ENCODE peak calls at places on chromosomes 4 and X, in five cellular contexts. J is heart left ventricle, F is GM12892, W is uterus, B is tibial nerve. E is an unnamed sample.

GRCh38 chr4:140943486-140943885 is 187.3 kb upstream of the TBC1D9 start:
- DNase-seq in J (no peak), F (no peak), B (no peak), W (no peak), E (no peak)

GRCh38 chr4:122917731-122918130 is 4.7 kb downstream of the NUDT6 start:
- DNase-seq in W (no peak), F (no peak), J (no peak), B (no peak), E (no peak)

GRCh38 chrX:94400488-94400887 is 726.5 kb downstream of the FAM133A start:
- DNase-seq in W (no peak), J (no peak), B (no peak), F (no peak), E (no peak)

GRCh38 chrX:117645639-117646038 is 471.0 kb downstream of the KLHL13 start:
- DNase-seq in F (no peak), W (no peak), B (no peak), J (no peak), E (no peak)

GRCh38 chr4:57344296-57344695 is 234.1 kb upstream of the IGFBP7 start:
- DNase-seq in J (no peak), B (no peak), F (no peak), W (no peak), E (no peak)

GRCh38 chrX:137031517-137032377 is 2.0 kb downstream of the GPR101 start:
- DNase-seq in J (no peak), F (no peak), W (no peak), B (no peak), E (no peak)

GRCh38 chr4:107379054-107379869 is 340.8 kb downstream of the PAPSS1 start:
- DNase-seq in J (no peak), B (no peak), F (no peak), W (no peak), E (no peak)

GRCh38 chrX:121562616-121563015 is 515.2 kb downstream of the GLUD2 start:
- DNase-seq in W (no peak), F (no peak), B (no peak), J (no peak), E (no peak)

GRCh38 chr4:143381171-143382118 is 44.8 kb downstream of the GAB1 start:
- DNase-seq in B (peak; percentile 76), J (peak; percentile 85), W (peak; percentile 85), F (no peak), E (peak; percentile 11)

GRCh38 chr4:7052923-7053715 is 9.9 kb downstream of the TADA2B start:
- DNase-seq in J (no peak), W (no peak), B (no peak), F (no peak), E (no peak)

GRCh38 chr4:2074588-2074987 is 15.5 kb downstream of the NAT8L start:
- DNase-seq in F (no peak), J (peak; percentile 40), W (no peak), B (no peak), E (no peak)

GRCh38 chr4:182206916-182207315 is 36.3 kb upstream of the TENM3 start:
- DNase-seq in B (no peak), F (no peak), W (no peak), J (no peak), E (no peak)

GRCh38 chrX:45697591-45697990 is 496.9 kb upstream of the DIPK2B start:
- DNase-seq in W (no peak), F (no peak), J (no peak), B (no peak), E (no peak)

GRCh38 chr4:887034-887763 is 44.9 kb downstream of the GAK start:
- DNase-seq in B (no peak), W (no peak), F (no peak), J (no peak), E (no peak)
- TF ChIP-seq POLR2A in B (no peak), W (no peak), F (no peak), J (no peak), E (no peak)

GRCh38 chrX:24025741-24026402 is 1.1 kb downstream of the KLHL15 start:
- DNase-seq in J (no peak), W (no peak), F (no peak), B (peak; percentile 47), E (no peak)
- TF ChIP-seq POLR2A in J (no peak), W (no peak), F (no peak), B (no peak), E (no peak)

GRCh38 chr4:24588216-24588954 is 4.0 kb upstream of the DHX15 start:
- DNase-seq in W (no peak), B (no peak), J (no peak), F (no peak), E (no peak)

GRCh38 chr4:24589448-24589847 is 5.1 kb upstream of the DHX15 start:
- DNase-seq in F (no peak), W (no peak), B (no peak), J (no peak), E (no peak)

GRCh38 chr4:24582235-24582863 is 2.0 kb downstream of the DHX15 start:
- DNase-seq in B (no peak), F (no peak), J (no peak), W (no peak), E (no peak)

GRCh38 chr4:24583451-24584174 is 741 bp downstream of the DHX15 start:
- DNase-seq in F (peak; percentile 27), B (peak; percentile 47), J (peak; percentile 75), W (peak; percentile 54), E (peak; percentile 42)

GRCh38 chr4:24584175-24584850 is at the start of gene DHX15:
- DNase-seq in W (peak; percentile 94), J (peak; percentile 97), B (peak; percentile 91), F (peak; percentile 76), E (peak; percentile 86)
- TF ChIP-seq POLR2A in W (peak; percentile 58), J (no peak), B (peak; percentile 69), F (peak; percentile 84), E (peak; percentile 70)

GRCh38 chr4:73224886-73225285 is 33.7 kb downstream of the ANKRD17 start:
- DNase-seq in F (no peak), B (no peak), W (no peak), J (no peak), E (no peak)
- TF ChIP-seq POLR2A in F (no peak), B (no peak), W (no peak), J (no peak), E (no peak)

GRCh38 chrX:151973262-151973661 is 1.2 kb downstream of the GABRE start:
- DNase-seq in W (no peak), F (no peak), J (no peak), B (no peak), E (no peak)

GRCh38 chrX:151973851-151974335 is 583 bp downstream of the GABRE start:
- DNase-seq in B (no peak), W (peak; percentile 25), J (no peak), F (no peak), E (peak; percentile 23)

GRCh38 chrX:151975228-151975593 is 735 bp upstream of the GABRE start:
- DNase-seq in F (no peak), W (no peak), J (no peak), B (no peak), E (no peak)

GRCh38 chrX:151975736-151976275 is 1.3 kb upstream of the GABRE start:
- DNase-seq in B (no peak), J (no peak), W (no peak), F (no peak), E (no peak)

GRCh38 chrX:151974336-151975227 is at the start of gene GABRE:
- DNase-seq in B (peak; percentile 11), W (peak; percentile 69), F (no peak), J (peak; percentile 79), E (no peak)
- TF ChIP-seq POLR2A in B (no peak), W (peak; percentile 46), F (no peak), J (no peak), E (peak; percentile 56)